ENCODE peak calls at places on chromosomes 6 and 20, in nine cellular contexts. One of them, this sample, is unnamed.
A peak's percentile ranks its signal among the peaks of the same experiment; 100 is the strongest.

GRCh38 chr6:150293423-150294280 is 75.2 kb upstream of the IYD start:
- DNase-seq in epithelial cell of esophagus: peak; percentile 93
- DNase-seq in choroid plexus epithelial cell: peak; percentile 60
- DNase-seq in left ventricle myocardium inferior: no peak
- DNase-seq in heart right ventricle: no peak
- DNase-seq in left lung: no peak
- DNase-seq in ovary: no peak
- DNase-seq in keratinocyte: no peak
- DNase-seq in astrocyte of the spinal cord: peak; percentile 44
- DNase-seq in this sample: no peak

GRCh38 chr20:49386848-49387605 is 95.4 kb downstream of the KCNB1 start:
- DNase-seq in choroid plexus epithelial cell: no peak
- DNase-seq in ovary: no peak
- DNase-seq in left lung: no peak
- DNase-seq in left ventricle myocardium inferior: no peak
- DNase-seq in astrocyte of the spinal cord: no peak
- DNase-seq in keratinocyte: no peak
- DNase-seq in epithelial cell of esophagus: peak; percentile 58
- DNase-seq in heart right ventricle: no peak
- DNase-seq in this sample: no peak

GRCh38 chr6:9761220-9761619 is 653.7 kb downstream of the TFAP2A start:
- DNase-seq in epithelial cell of esophagus: peak; percentile 21
- DNase-seq in astrocyte of the spinal cord: no peak
- DNase-seq in heart right ventricle: no peak
- DNase-seq in ovary: no peak
- DNase-seq in choroid plexus epithelial cell: no peak
- DNase-seq in left lung: no peak
- DNase-seq in keratinocyte: no peak
- DNase-seq in left ventricle myocardium inferior: no peak
- DNase-seq in this sample: no peak

GRCh38 chr6:11378639-11379038 is 146.2 kb upstream of the NEDD9 start:
- DNase-seq in ovary: no peak
- DNase-seq in epithelial cell of esophagus: no peak
- DNase-seq in heart right ventricle: no peak
- DNase-seq in keratinocyte: no peak
- DNase-seq in choroid plexus epithelial cell: peak; percentile 36
- DNase-seq in astrocyte of the spinal cord: no peak
- DNase-seq in left lung: no peak
- DNase-seq in left ventricle myocardium inferior: no peak
- DNase-seq in this sample: no peak

GRCh38 chr6:145457556-145457955 is 277.8 kb downstream of the EPM2A start:
- DNase-seq in heart right ventricle: no peak
- DNase-seq in astrocyte of the spinal cord: no peak
- DNase-seq in left ventricle myocardium inferior: no peak
- DNase-seq in keratinocyte: no peak
- DNase-seq in left lung: no peak
- DNase-seq in choroid plexus epithelial cell: no peak
- DNase-seq in ovary: no peak
- DNase-seq in epithelial cell of esophagus: no peak
- DNase-seq in this sample: no peak

GRCh38 chr6:105193647-105194046 is 13.8 kb upstream of the POPDC3 start:
- DNase-seq in astrocyte of the spinal cord: peak; percentile 79
- DNase-seq in left ventricle myocardium inferior: no peak
- DNase-seq in keratinocyte: no peak
- DNase-seq in choroid plexus epithelial cell: peak; percentile 40
- DNase-seq in epithelial cell of esophagus: peak; percentile 36
- DNase-seq in heart right ventricle: no peak
- DNase-seq in ovary: no peak
- DNase-seq in left lung: no peak
- DNase-seq in this sample: peak; percentile 69

GRCh38 chr6:161434921-161435411 is 161.1 kb upstream of the AGPAT4 start:
- DNase-seq in choroid plexus epithelial cell: peak; percentile 99
- DNase-seq in ovary: no peak
- DNase-seq in left ventricle myocardium inferior: no peak
- DNase-seq in keratinocyte: peak; percentile 38
- DNase-seq in astrocyte of the spinal cord: peak; percentile 98
- DNase-seq in left lung: no peak
- DNase-seq in epithelial cell of esophagus: peak; percentile 83
- DNase-seq in heart right ventricle: peak; percentile 51
- DNase-seq in this sample: peak; percentile 93

GRCh38 chr6:24995270-24995669 is 59.5 kb upstream of the RIPOR2 start:
- DNase-seq in heart right ventricle: no peak
- DNase-seq in left lung: no peak
- DNase-seq in astrocyte of the spinal cord: no peak
- DNase-seq in epithelial cell of esophagus: no peak
- DNase-seq in ovary: no peak
- DNase-seq in keratinocyte: no peak
- DNase-seq in choroid plexus epithelial cell: no peak
- DNase-seq in left ventricle myocardium inferior: no peak
- DNase-seq in this sample: no peak

GRCh38 chr6:42257614-42258013 is 40.0 kb upstream of the MRPS10 start:
- DNase-seq in left ventricle myocardium inferior: no peak
- DNase-seq in epithelial cell of esophagus: no peak
- DNase-seq in keratinocyte: no peak
- DNase-seq in astrocyte of the spinal cord: no peak
- DNase-seq in choroid plexus epithelial cell: no peak
- DNase-seq in ovary: no peak
- DNase-seq in heart right ventricle: no peak
- DNase-seq in left lung: no peak
- DNase-seq in this sample: no peak

GRCh38 chr20:31924561-31924960 is 27.3 kb downstream of the PDRG1 start:
- DNase-seq in epithelial cell of esophagus: no peak
- DNase-seq in ovary: no peak
- DNase-seq in left lung: no peak
- DNase-seq in astrocyte of the spinal cord: no peak
- DNase-seq in choroid plexus epithelial cell: no peak
- DNase-seq in left ventricle myocardium inferior: no peak
- DNase-seq in keratinocyte: no peak
- DNase-seq in heart right ventricle: no peak
- DNase-seq in this sample: no peak

GRCh38 chr6:90274481-90275030 is 22.1 kb downstream of the BACH2 start:
- DNase-seq in epithelial cell of esophagus: no peak
- DNase-seq in keratinocyte: no peak
- DNase-seq in left ventricle myocardium inferior: no peak
- DNase-seq in left lung: no peak
- DNase-seq in heart right ventricle: no peak
- DNase-seq in choroid plexus epithelial cell: no peak
- DNase-seq in ovary: no peak
- DNase-seq in astrocyte of the spinal cord: no peak
- DNase-seq in this sample: no peak

GRCh38 chr6:133854167-133854632 is 34.7 kb upstream of the TCF21 start:
- DNase-seq in left ventricle myocardium inferior: no peak
- DNase-seq in epithelial cell of esophagus: no peak
- DNase-seq in ovary: no peak
- DNase-seq in keratinocyte: no peak
- DNase-seq in choroid plexus epithelial cell: no peak
- DNase-seq in astrocyte of the spinal cord: no peak
- DNase-seq in heart right ventricle: no peak
- DNase-seq in left lung: no peak
- DNase-seq in this sample: no peak

GRCh38 chr6:88920777-88921728 is 42.4 kb downstream of the RNGTT start:
- DNase-seq in astrocyte of the spinal cord: no peak
- DNase-seq in left ventricle myocardium inferior: no peak
- DNase-seq in keratinocyte: no peak
- DNase-seq in ovary: no peak
- DNase-seq in left lung: no peak
- DNase-seq in choroid plexus epithelial cell: no peak
- DNase-seq in epithelial cell of esophagus: no peak
- DNase-seq in heart right ventricle: no peak
- DNase-seq in this sample: no peak

GRCh38 chr6:21230536-21230935 is 363.0 kb upstream of the SOX4 start:
- DNase-seq in keratinocyte: no peak
- DNase-seq in left lung: no peak
- DNase-seq in left ventricle myocardium inferior: no peak
- DNase-seq in ovary: no peak
- DNase-seq in choroid plexus epithelial cell: no peak
- DNase-seq in astrocyte of the spinal cord: no peak
- DNase-seq in epithelial cell of esophagus: peak; percentile 28
- DNase-seq in heart right ventricle: no peak
- DNase-seq in this sample: no peak

GRCh38 chr6:722077-722524 is 29.2 kb upstream of the EXOC2 start:
- DNase-seq in left lung: peak; percentile 86
- DNase-seq in heart right ventricle: peak; percentile 65
- DNase-seq in choroid plexus epithelial cell: peak; percentile 91
- DNase-seq in astrocyte of the spinal cord: peak; percentile 82
- DNase-seq in epithelial cell of esophagus: peak; percentile 88
- DNase-seq in left ventricle myocardium inferior: peak; percentile 56
- DNase-seq in ovary: peak; percentile 77
- DNase-seq in keratinocyte: peak; percentile 9
- DNase-seq in this sample: peak; percentile 29

GRCh38 chr6:39086711-39087110 is 28.3 kb downstream of the SAYSD1 start:
- DNase-seq in epithelial cell of esophagus: no peak
- DNase-seq in choroid plexus epithelial cell: no peak
- DNase-seq in ovary: no peak
- DNase-seq in heart right ventricle: no peak
- DNase-seq in left ventricle myocardium inferior: no peak
- DNase-seq in astrocyte of the spinal cord: no peak
- DNase-seq in keratinocyte: no peak
- DNase-seq in left lung: no peak
- DNase-seq in this sample: no peak

GRCh38 chr20:44392088-44392775 is 36.7 kb downstream of the HNF4A start:
- DNase-seq in keratinocyte: no peak
- DNase-seq in epithelial cell of esophagus: no peak
- DNase-seq in astrocyte of the spinal cord: no peak
- DNase-seq in heart right ventricle: no peak
- DNase-seq in left lung: no peak
- DNase-seq in left ventricle myocardium inferior: no peak
- DNase-seq in choroid plexus epithelial cell: no peak
- DNase-seq in ovary: no peak
- DNase-seq in this sample: no peak
- H3K4me3 ChIP-seq in keratinocyte: no peak overlapping the region
- H3K4me3 ChIP-seq in epithelial cell of esophagus: no peak overlapping the region
- H3K4me3 ChIP-seq in astrocyte of the spinal cord: no peak overlapping the region
- H3K4me3 ChIP-seq in heart right ventricle: no peak overlapping the region
- H3K4me3 ChIP-seq in left lung: no peak overlapping the region
- H3K4me3 ChIP-seq in left ventricle myocardium inferior: no peak overlapping the region
- H3K4me3 ChIP-seq in choroid plexus epithelial cell: no peak overlapping the region
- H3K4me3 ChIP-seq in ovary: no peak overlapping the region
- H3K4me3 ChIP-seq in this sample: no peak overlapping the region

DNA sequence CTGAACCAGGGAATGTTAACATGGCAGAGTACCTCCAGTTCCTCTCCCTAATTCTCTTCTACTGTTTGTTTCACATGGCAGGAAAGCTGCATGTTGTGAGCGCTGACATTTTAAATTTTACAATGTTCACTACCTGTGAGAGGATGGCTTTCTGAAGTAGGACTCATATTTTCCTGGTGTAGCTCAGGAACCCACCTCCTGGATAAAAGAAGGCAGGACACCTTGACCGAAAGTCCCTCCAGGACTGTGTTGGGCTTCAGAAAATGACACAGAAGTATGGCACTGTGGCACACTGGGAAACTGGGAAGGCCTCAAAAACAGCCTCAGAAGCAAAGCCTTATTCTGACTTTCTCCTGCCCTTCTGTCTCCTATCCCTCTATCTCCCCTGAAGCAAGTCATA is 33.3 kb downstream of the PTPRK start:
- DNase-seq in left lung: no peak
- DNase-seq in ovary: no peak
- DNase-seq in left ventricle myocardium inferior: no peak
- DNase-seq in heart right ventricle: no peak
- DNase-seq in astrocyte of the spinal cord: no peak
- DNase-seq in epithelial cell of esophagus: no peak
- DNase-seq in keratinocyte: no peak
- DNase-seq in choroid plexus epithelial cell: peak; percentile 30
- DNase-seq in this sample: no peak
- TF ChIP-seq CTCF in left lung: no peak
- TF ChIP-seq CTCF in ovary: no peak
- TF ChIP-seq CTCF in left ventricle myocardium inferior: peak; percentile 32
- TF ChIP-seq CTCF in heart right ventricle: peak; percentile 23
- TF ChIP-seq CTCF in astrocyte of the spinal cord: peak; percentile 42
- TF ChIP-seq CTCF in epithelial cell of esophagus: peak; percentile 49
- TF ChIP-seq CTCF in keratinocyte: peak; percentile 34
- TF ChIP-seq CTCF in choroid plexus epithelial cell: peak; percentile 66
- TF ChIP-seq CTCF in this sample: no peak

DNA sequence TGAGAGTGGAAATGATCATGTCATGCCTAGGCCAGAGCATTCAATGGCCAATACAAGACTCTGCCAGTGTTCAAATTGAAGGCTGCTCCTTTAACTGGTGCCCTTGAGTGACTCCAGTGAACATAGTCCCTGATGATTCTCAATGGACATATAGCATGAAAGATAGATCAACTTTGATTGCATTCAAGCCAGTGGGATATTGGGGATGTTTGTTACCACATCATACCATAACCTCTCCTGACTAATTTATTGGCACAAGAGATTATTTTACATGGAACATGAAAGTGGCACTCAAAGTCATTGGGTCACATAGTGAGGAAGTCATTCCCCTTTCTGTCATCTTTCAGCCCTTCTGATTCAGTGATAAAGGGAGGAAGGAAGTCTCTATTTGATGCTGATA is 139.0 kb downstream of the EYA2 start:
- DNase-seq in ovary: no peak
- DNase-seq in left ventricle myocardium inferior: no peak
- DNase-seq in astrocyte of the spinal cord: no peak
- DNase-seq in epithelial cell of esophagus: no peak
- DNase-seq in choroid plexus epithelial cell: no peak
- DNase-seq in keratinocyte: no peak
- DNase-seq in left lung: no peak
- DNase-seq in heart right ventricle: no peak
- DNase-seq in this sample: no peak
- H3K4me3 ChIP-seq in ovary: no peak overlapping the region
- H3K4me3 ChIP-seq in left ventricle myocardium inferior: no peak overlapping the region
- H3K4me3 ChIP-seq in astrocyte of the spinal cord: no peak overlapping the region
- H3K4me3 ChIP-seq in epithelial cell of esophagus: no peak overlapping the region
- H3K4me3 ChIP-seq in choroid plexus epithelial cell: no peak overlapping the region
- H3K4me3 ChIP-seq in keratinocyte: no peak overlapping the region
- H3K4me3 ChIP-seq in left lung: no peak overlapping the region
- H3K4me3 ChIP-seq in heart right ventricle: no peak overlapping the region
- H3K4me3 ChIP-seq in this sample: no peak overlapping the region

GRCh38 chr6:126176266-126176665 is 163.6 kb upstream of the CENPW start:
- DNase-seq in keratinocyte: no peak
- DNase-seq in astrocyte of the spinal cord: peak; percentile 35
- DNase-seq in heart right ventricle: no peak
- DNase-seq in epithelial cell of esophagus: no peak
- DNase-seq in left ventricle myocardium inferior: no peak
- DNase-seq in left lung: no peak
- DNase-seq in ovary: no peak
- DNase-seq in choroid plexus epithelial cell: peak; percentile 75
- DNase-seq in this sample: no peak
- TF ChIP-seq CTCF in keratinocyte: peak; percentile 19
- TF ChIP-seq CTCF in astrocyte of the spinal cord: peak; percentile 36
- TF ChIP-seq CTCF in heart right ventricle: no peak
- TF ChIP-seq CTCF in epithelial cell of esophagus: no peak
- TF ChIP-seq CTCF in left ventricle myocardium inferior: no peak
- TF ChIP-seq CTCF in left lung: peak; percentile 12
- TF ChIP-seq CTCF in ovary: no peak
- TF ChIP-seq CTCF in choroid plexus epithelial cell: peak; percentile 63
- TF ChIP-seq CTCF in this sample: peak; percentile 10